ENCODE peak calls at places on chromosomes 7 and 10, in eight cellular contexts. M is GM12865, P is brain microvascular endothelial cell, C is transverse colon, N is foreskin fibroblast, Z is mucosa of gallbladder, I is choroid plexus epithelial cell, K is hypothalamus. X is an unnamed sample.

GRCh38 chr7:2812831-2813230 is 31.3 kb downstream of the GNA12 start:
- DNase-seq in P (no peak), N (no peak), C (no peak), I (peak; percentile 69), M (no peak), K (no peak), Z (no peak), X (no peak)

GRCh38 chr7:18859331-18859730 is 258.1 kb downstream of the TWIST1 start:
- DNase-seq in Z (no peak), C (no peak), P (no peak), I (peak; percentile 80), K (no peak), N (peak; percentile 20), M (no peak), X (no peak)

GRCh38 chr10:28619465-28619864 is 57.9 kb upstream of the BAMBI start:
- DNase-seq in M (no peak), N (no peak), I (no peak), C (no peak), K (no peak), P (no peak), Z (no peak), X (no peak)

GRCh38 chr10:96764345-96764744 is 44.0 kb upstream of the PIK3AP1 start:
- DNase-seq in Z (no peak), K (no peak), C (no peak), M (peak; percentile 19), P (no peak), N (no peak), I (no peak), X (peak; percentile 70)

GRCh38 chr7:65923321-65923720 is 50.4 kb downstream of the VKORC1L1 start:
- DNase-seq in P (no peak), I (no peak), N (no peak), K (no peak), M (no peak), C (no peak), Z (no peak), X (no peak)

GRCh38 chr10:19658131-19658530 is 158.1 kb upstream of the PLXDC2 start:
- DNase-seq in P (peak; percentile 51), N (no peak), M (no peak), Z (no peak), K (no peak), I (peak; percentile 68), C (no peak), X (no peak)

GRCh38 chr7:127667017-127667670 is 15.2 kb downstream of the SND1 start:
- DNase-seq in Z (no peak), K (no peak), N (peak; percentile 41), P (no peak), C (no peak), M (no peak), I (peak; percentile 58), X (no peak)

GRCh38 chr10:132396495-132397035 is 435 bp upstream of the PWWP2B start:
- DNase-seq in M (peak; percentile 41), N (no peak), P (no peak), K (no peak), Z (no peak), C (peak; percentile 77), I (peak; percentile 25), X (peak; percentile 57)

GRCh38 chr7:51543801-51544553 is 227.4 kb upstream of the COBL start:
- DNase-seq in Z (no peak), K (no peak), I (no peak), M (no peak), N (no peak), P (no peak), C (no peak), X (no peak)

GRCh38 chr7:64888901-64889685 is 14.0 kb upstream of the ZNF273 start:
- DNase-seq in Z (peak; percentile 23), K (no peak), I (no peak), P (no peak), N (no peak), C (peak; percentile 35), M (no peak), X (no peak)

GRCh38 chr7:101901661-101902491 is 84.5 kb downstream of the CUX1 start:
- DNase-seq in C (no peak), Z (no peak), P (no peak), M (no peak), K (no peak), I (no peak), N (no peak), X (no peak)

GRCh38 chr7:484365-485101 is 35.1 kb downstream of the PDGFA start:
- DNase-seq in K (no peak), M (no peak), C (no peak), Z (no peak), P (no peak), N (no peak), I (no peak), X (no peak)

GRCh38 chr10:13563481-13564445 is 23.0 kb upstream of the PRPF18 start:
- DNase-seq in I (no peak), K (no peak), Z (no peak), P (no peak), N (no peak), C (no peak), M (no peak), X (no peak)

GRCh38 chr7:141649137-141649864 is 52.7 kb downstream of the DENND11 start:
- DNase-seq in Z (no peak), N (no peak), I (no peak), P (no peak), M (peak; percentile 58), K (no peak), C (no peak), X (peak; percentile 18)

GRCh38 chr10:58577394-58577793 is 64.7 kb downstream of the BICC1 start:
- DNase-seq in N (peak; percentile 45), I (peak; percentile 88), K (no peak), M (no peak), Z (no peak), C (no peak), P (no peak), X (no peak)